ENCODE peak calls at places on chromosomes 13 and 19, in eight cellular contexts. One of them, this sample, is unnamed.
A peak's percentile ranks its signal among the peaks of the same experiment; 100 is the strongest.

GRCh38 chr19:54434862-54435174 is 14.2 kb upstream of the LENG8 start:
- DNase-seq in lower lobe of right lung: no peak
- DNase-seq in GM23338: peak; percentile 56
- DNase-seq in heart left ventricle: no peak
- DNase-seq in breast epithelium: no peak
- DNase-seq in heart right ventricle: no peak
- DNase-seq in GM13977: no peak
- DNase-seq in astrocyte of the spinal cord: no peak
- DNase-seq in this sample: peak; percentile 27

GRCh38 chr13:36820222-36820621 is 1.2 kb downstream of the RFXAP start:
- DNase-seq in GM13977: peak; percentile 52
- DNase-seq in heart right ventricle: no peak
- DNase-seq in heart left ventricle: no peak
- DNase-seq in lower lobe of right lung: no peak
- DNase-seq in GM23338: no peak
- DNase-seq in astrocyte of the spinal cord: peak; percentile 13
- DNase-seq in breast epithelium: no peak
- DNase-seq in this sample: no peak

GRCh38 chr13:40784540-40784939 is 4.9 kb upstream of the SLC25A15 start:
- DNase-seq in lower lobe of right lung: no peak
- DNase-seq in heart right ventricle: no peak
- DNase-seq in astrocyte of the spinal cord: no peak
- DNase-seq in GM13977: no peak
- DNase-seq in breast epithelium: no peak
- DNase-seq in GM23338: no peak
- DNase-seq in heart left ventricle: no peak
- DNase-seq in this sample: no peak

GRCh38 chr19:10503002-10503789 is at the start of gene KEAP1:
- DNase-seq in GM13977: no peak
- DNase-seq in heart left ventricle: peak; percentile 75
- DNase-seq in breast epithelium: no peak
- DNase-seq in lower lobe of right lung: peak; percentile 59
- DNase-seq in astrocyte of the spinal cord: peak; percentile 35
- DNase-seq in GM23338: peak; percentile 75
- DNase-seq in heart right ventricle: peak; percentile 45
- DNase-seq in this sample: peak; percentile 48

GRCh38 chr13:57627663-57628062 is 3.9 kb upstream of the PCDH17 start:
- DNase-seq in heart left ventricle: no peak
- DNase-seq in breast epithelium: no peak
- DNase-seq in GM23338: peak; percentile 51
- DNase-seq in lower lobe of right lung: no peak
- DNase-seq in GM13977: peak; percentile 48
- DNase-seq in heart right ventricle: no peak
- DNase-seq in astrocyte of the spinal cord: peak; percentile 46
- DNase-seq in this sample: no peak

GRCh38 chr13:113903912-113904311 is 40.0 kb upstream of the GAS6 start:
- DNase-seq in heart right ventricle: no peak
- DNase-seq in lower lobe of right lung: no peak
- DNase-seq in breast epithelium: no peak
- DNase-seq in heart left ventricle: no peak
- DNase-seq in GM23338: no peak
- DNase-seq in GM13977: no peak
- DNase-seq in astrocyte of the spinal cord: no peak
- DNase-seq in this sample: no peak

GRCh38 chr19:12527034-12527836 is 24.0 kb downstream of the ZNF564 start:
- DNase-seq in astrocyte of the spinal cord: peak; percentile 46
- DNase-seq in lower lobe of right lung: no peak
- DNase-seq in GM13977: no peak
- DNase-seq in GM23338: peak; percentile 69
- DNase-seq in heart left ventricle: no peak
- DNase-seq in heart right ventricle: no peak
- DNase-seq in breast epithelium: no peak
- DNase-seq in this sample: peak; percentile 22

GRCh38 chr19:6587998-6588507 is 2.9 kb downstream of the CD70 start:
- DNase-seq in heart left ventricle: no peak
- DNase-seq in heart right ventricle: no peak
- DNase-seq in lower lobe of right lung: no peak
- DNase-seq in breast epithelium: no peak
- DNase-seq in GM13977: peak; percentile 37
- DNase-seq in astrocyte of the spinal cord: no peak
- DNase-seq in GM23338: peak; percentile 24
- DNase-seq in this sample: peak; percentile 9

GRCh38 chr19:10762656-10763055 is 44.8 kb downstream of the DNM2 start:
- DNase-seq in astrocyte of the spinal cord: no peak
- DNase-seq in lower lobe of right lung: no peak
- DNase-seq in heart right ventricle: peak; percentile 50
- DNase-seq in GM13977: no peak
- DNase-seq in heart left ventricle: no peak
- DNase-seq in breast epithelium: no peak
- DNase-seq in GM23338: peak; percentile 38
- DNase-seq in this sample: peak; percentile 44

GRCh38 chr19:11504502-11505031 is 1.1 kb downstream of the ZNF653 start:
- DNase-seq in GM23338: no peak
- DNase-seq in GM13977: no peak
- DNase-seq in lower lobe of right lung: no peak
- DNase-seq in heart left ventricle: no peak
- DNase-seq in astrocyte of the spinal cord: no peak
- DNase-seq in breast epithelium: no peak
- DNase-seq in heart right ventricle: no peak
- DNase-seq in this sample: no peak

GRCh38 chr19:4501005-4501591 is 17.2 kb downstream of the PLIN4 start:
- DNase-seq in heart left ventricle: no peak
- DNase-seq in GM13977: no peak
- DNase-seq in lower lobe of right lung: no peak
- DNase-seq in astrocyte of the spinal cord: no peak
- DNase-seq in heart right ventricle: no peak
- DNase-seq in GM23338: no peak
- DNase-seq in breast epithelium: no peak
- DNase-seq in this sample: no peak

GRCh38 chr19:19217110-19217509 is 5.4 kb downstream of the NCAN start:
- DNase-seq in astrocyte of the spinal cord: peak; percentile 14
- DNase-seq in lower lobe of right lung: no peak
- DNase-seq in heart left ventricle: no peak
- DNase-seq in GM23338: peak; percentile 90
- DNase-seq in GM13977: no peak
- DNase-seq in breast epithelium: no peak
- DNase-seq in heart right ventricle: no peak
- DNase-seq in this sample: no peak

GRCh38 chr13:98446234-98446621 is 130.7 kb downstream of the STK24 start:
- DNase-seq in GM23338: no peak
- DNase-seq in astrocyte of the spinal cord: no peak
- DNase-seq in GM13977: no peak
- DNase-seq in heart right ventricle: no peak
- DNase-seq in heart left ventricle: no peak
- DNase-seq in breast epithelium: no peak
- DNase-seq in lower lobe of right lung: peak; percentile 39
- DNase-seq in this sample: no peak

GRCh38 chr19:52086481-52086880 is 9.1 kb downstream of the ZNF841 start:
- DNase-seq in GM13977: no peak
- DNase-seq in heart right ventricle: no peak
- DNase-seq in lower lobe of right lung: no peak
- DNase-seq in astrocyte of the spinal cord: no peak
- DNase-seq in GM23338: no peak
- DNase-seq in heart left ventricle: no peak
- DNase-seq in breast epithelium: no peak
- DNase-seq in this sample: no peak

GRCh38 chr19:36418287-36419001 is at the start of gene ZFP82:
- DNase-seq in lower lobe of right lung: peak; percentile 83
- DNase-seq in GM13977: peak; percentile 94
- DNase-seq in heart right ventricle: peak; percentile 90
- DNase-seq in heart left ventricle: peak; percentile 93
- DNase-seq in GM23338: peak; percentile 95
- DNase-seq in astrocyte of the spinal cord: peak; percentile 83
- DNase-seq in breast epithelium: peak; percentile 68
- DNase-seq in this sample: peak; percentile 85
- TF ChIP-seq CTCF in lower lobe of right lung: no peak
- TF ChIP-seq CTCF in GM13977: no peak
- TF ChIP-seq CTCF in heart right ventricle: peak; percentile 12
- TF ChIP-seq CTCF in heart left ventricle: no peak
- TF ChIP-seq CTCF in GM23338: no peak
- TF ChIP-seq CTCF in astrocyte of the spinal cord: no peak
- TF ChIP-seq CTCF in breast epithelium: no peak
- TF ChIP-seq CTCF in this sample: no peak

GRCh38 chr13:49053215-49053614 is 77.5 kb downstream of the FNDC3A start:
- DNase-seq in lower lobe of right lung: no peak
- DNase-seq in astrocyte of the spinal cord: no peak
- DNase-seq in GM13977: no peak
- DNase-seq in heart right ventricle: no peak
- DNase-seq in GM23338: no peak
- DNase-seq in heart left ventricle: no peak
- DNase-seq in breast epithelium: no peak
- DNase-seq in this sample: no peak
- TF ChIP-seq CTCF in lower lobe of right lung: no peak
- TF ChIP-seq CTCF in astrocyte of the spinal cord: no peak
- TF ChIP-seq CTCF in GM13977: no peak
- TF ChIP-seq CTCF in heart right ventricle: no peak
- TF ChIP-seq CTCF in GM23338: no peak
- TF ChIP-seq CTCF in heart left ventricle: no peak
- TF ChIP-seq CTCF in breast epithelium: no peak
- TF ChIP-seq CTCF in this sample: no peak

GRCh38 chr13:33761744-33762143 is 56.2 kb upstream of the RFC3 start:
- DNase-seq in heart right ventricle: no peak
- DNase-seq in heart left ventricle: no peak
- DNase-seq in astrocyte of the spinal cord: peak; percentile 52
- DNase-seq in GM13977: no peak
- DNase-seq in lower lobe of right lung: no peak
- DNase-seq in breast epithelium: no peak
- DNase-seq in GM23338: peak; percentile 43
- DNase-seq in this sample: no peak
- TF ChIP-seq CTCF in heart right ventricle: no peak
- TF ChIP-seq CTCF in heart left ventricle: no peak
- TF ChIP-seq CTCF in astrocyte of the spinal cord: peak; percentile 28
- TF ChIP-seq CTCF in GM13977: no peak
- TF ChIP-seq CTCF in lower lobe of right lung: no peak
- TF ChIP-seq CTCF in breast epithelium: no peak
- TF ChIP-seq CTCF in GM23338: peak; percentile 41
- TF ChIP-seq CTCF in this sample: no peak

GRCh38 chr13:71359641-71360040 is 507.4 kb downstream of the DACH1 start:
- DNase-seq in breast epithelium: no peak
- DNase-seq in heart right ventricle: no peak
- DNase-seq in heart left ventricle: no peak
- DNase-seq in astrocyte of the spinal cord: no peak
- DNase-seq in GM13977: no peak
- DNase-seq in GM23338: no peak
- DNase-seq in lower lobe of right lung: no peak
- DNase-seq in this sample: no peak

GRCh38 chr13:71360041-71360440 is 507.0 kb downstream of the DACH1 start:
- DNase-seq in heart right ventricle: no peak
- DNase-seq in GM13977: no peak
- DNase-seq in heart left ventricle: no peak
- DNase-seq in breast epithelium: no peak
- DNase-seq in astrocyte of the spinal cord: no peak
- DNase-seq in lower lobe of right lung: no peak
- DNase-seq in GM23338: no peak
- DNase-seq in this sample: no peak

GRCh38 chr13:71355010-71355409 is 512.0 kb downstream of the DACH1 start:
- DNase-seq in heart left ventricle: no peak
- DNase-seq in heart right ventricle: no peak
- DNase-seq in lower lobe of right lung: no peak
- DNase-seq in GM13977: no peak
- DNase-seq in GM23338: no peak
- DNase-seq in astrocyte of the spinal cord: no peak
- DNase-seq in breast epithelium: no peak
- DNase-seq in this sample: no peak

GRCh38 chr13:71358218-71358617 is 508.8 kb downstream of the DACH1 start:
- DNase-seq in GM13977: no peak
- DNase-seq in breast epithelium: no peak
- DNase-seq in astrocyte of the spinal cord: no peak
- DNase-seq in GM23338: no peak
- DNase-seq in heart left ventricle: no peak
- DNase-seq in lower lobe of right lung: no peak
- DNase-seq in heart right ventricle: no peak
- DNase-seq in this sample: no peak
- TF ChIP-seq CTCF in GM13977: no peak
- TF ChIP-seq CTCF in breast epithelium: no peak
- TF ChIP-seq CTCF in astrocyte of the spinal cord: no peak
- TF ChIP-seq CTCF in GM23338: no peak
- TF ChIP-seq CTCF in heart left ventricle: no peak
- TF ChIP-seq CTCF in lower lobe of right lung: no peak
- TF ChIP-seq CTCF in heart right ventricle: no peak
- TF ChIP-seq CTCF in this sample: no peak

This sample was measured in activated CD8-positive, alpha-beta T cell treated with anti-CD3 and anti-CD28 coated beads for 36 hours.